ENCODE peak calls at places on chromosomes 7 and 10, in four cellular contexts. C is stimulated activated effector memory CD8-positive, alpha-beta T cell treated with anti-CD3 and anti-CD28 coated beads, Interleukin-12 subunit alpha, Interleukin-12 subunit beta, amount 100 ng/mL, for 72 hours; N is SHP77 treated with DMSO at 0.1 percent for 48 hours; P is dorsolateral prefrontal cortex. T is an unnamed sample.

GRCh38 chr10:80186364-80187012 is 18.8 kb downstream of the ANXA11 start:
- DNase-seq in C (no peak), N (no peak), P (no peak), T (peak; percentile 55)

GRCh38 chr10:114632869-114633715 is 25.0 kb downstream of the ABLIM1 start:
- DNase-seq in C (no peak), N (no peak), P (no peak), T (no peak)

GRCh38 chr7:128247640-128248194 is 6.6 kb downstream of the LEP start:
- DNase-seq in C (no peak), N (no peak), P (no peak), T (no peak)

GRCh38 chr10:114618722-114619121 is 39.4 kb downstream of the ABLIM1 start:
- DNase-seq in C (no peak), N (no peak), P (no peak), T (no peak)

GRCh38 chr7:14999331-14999730 is 96.8 kb upstream of the DGKB start:
- DNase-seq in C (no peak), N (no peak), P (no peak), T (no peak)

GRCh38 chr10:79170226-79170752 is 101.5 kb downstream of the ZMIZ1 start:
- DNase-seq in C (no peak), N (no peak), P (no peak), T (no peak)

GRCh38 chr7:142800699-142801260 is 30.0 kb downstream of the PRSS2 start:
- DNase-seq in C (no peak), N (no peak), P (no peak), T (no peak)

GRCh38 chr10:49689882-49690510 is 10.5 kb downstream of the C10orf53 start:
- DNase-seq in C (no peak), N (no peak), P (no peak), T (no peak)

GRCh38 chr10:32381165-32381564 is 34.2 kb upstream of the EPC1 start:
- DNase-seq in C (no peak), N (no peak), P (no peak), T (peak; percentile 3)

GRCh38 chr10:6739530-6740174 is 159.6 kb upstream of the PRKCQ start:
- DNase-seq in C (no peak), N (no peak), P (no peak), T (no peak)

GRCh38 chr10:108052981-108053380 is 888.5 kb upstream of the SORCS1 start:
- DNase-seq in C (no peak), N (no peak), P (no peak), T (no peak)

GRCh38 chr7:88217675-88218427 is 2.0 kb downstream of the SRI start:
- DNase-seq in C (peak; percentile 59), N (no peak), P (no peak), T (no peak)

GRCh38 chr10:49280001-49280408 is 19.0 kb upstream of the C10orf71 start:
- DNase-seq in C (peak; percentile 66), N (no peak), P (no peak), T (no peak)

GRCh38 chr7:51067757-51068156 is 248.9 kb downstream of the COBL start:
- DNase-seq in C (peak; percentile 62), N (peak; percentile 45), P (no peak), T (no peak)

GRCh38 chr7:73704640-73705550 is 14.6 kb downstream of the STX1A start:
- DNase-seq in C (no peak), N (no peak), P (peak; percentile 79), T (no peak)

GRCh38 chr10:47087667-47088066 is 176.4 kb downstream of the PTPN20 start:
- DNase-seq in C (no peak), N (no peak), P (no peak), T (no peak)

GRCh38 chr10:59079386-59080226 is 96.8 kb upstream of the PHYHIPL start:
- DNase-seq in C (no peak), N (no peak), P (no peak), T (peak; percentile 45)

GRCh38 chr10:16698457-16698856 is 118.8 kb downstream of the RSU1 start:
- DNase-seq in C (no peak), N (no peak), P (no peak), T (no peak)